ENCODE peak calls at places on chromosomes 7 and 10, in seven cellular contexts. One of them, this sample, is unnamed.

GRCh38 chr7:100444311-100445278 is 8.3 kb upstream of the PPP1R35 start:
- DNase-seq in neuronal stem cell: no peak
- DNase-seq in H1: no peak
- DNase-seq in H9: peak
- DNase-seq in trophoblast cell: peak
- DNase-seq in IMR-90: peak
- DNase-seq in mesendoderm: peak
- DNase-seq in this sample: peak

GRCh38 chr7:120717166-120717565 is 140.8 kb downstream of the TSPAN12 start:
- DNase-seq in trophoblast cell: peak
- DNase-seq in H9: no peak
- DNase-seq in H1: no peak
- DNase-seq in mesendoderm: no peak
- DNase-seq in IMR-90: no peak
- DNase-seq in neuronal stem cell: no peak
- DNase-seq in this sample: peak

GRCh38 chr10:110995301-110995700 is 75.9 kb downstream of the SHOC2 start:
- DNase-seq in neuronal stem cell: no peak
- DNase-seq in mesendoderm: peak
- DNase-seq in trophoblast cell: no peak
- DNase-seq in H1: no peak
- DNase-seq in IMR-90: no peak
- DNase-seq in H9: no peak
- DNase-seq in this sample: no peak

GRCh38 chr7:55370001-55370400 is 4.9 kb downstream of the LANCL2 start:
- DNase-seq in H9: no peak
- DNase-seq in mesendoderm: no peak
- DNase-seq in IMR-90: peak
- DNase-seq in H1: no peak
- DNase-seq in trophoblast cell: no peak
- DNase-seq in neuronal stem cell: no peak
- DNase-seq in this sample: peak

GRCh38 chr10:28996947-28997551 is 291.8 kb upstream of the LYZL1 start:
- DNase-seq in mesendoderm: no peak
- DNase-seq in H9: no peak
- DNase-seq in trophoblast cell: peak
- DNase-seq in IMR-90: peak
- DNase-seq in neuronal stem cell: no peak
- DNase-seq in H1: no peak
- DNase-seq in this sample: no peak

GRCh38 chr10:30000802-30001571 is 58.4 kb downstream of the JCAD start:
- DNase-seq in H9: no peak
- DNase-seq in H1: no peak
- DNase-seq in trophoblast cell: peak
- DNase-seq in neuronal stem cell: no peak
- DNase-seq in IMR-90: peak
- DNase-seq in mesendoderm: no peak
- DNase-seq in this sample: peak

GRCh38 chr7:637826-638225 is 88.7 kb upstream of the DNAAF5 start:
- DNase-seq in neuronal stem cell: no peak
- DNase-seq in trophoblast cell: no peak
- DNase-seq in H9: no peak
- DNase-seq in H1: no peak
- DNase-seq in mesendoderm: no peak
- DNase-seq in IMR-90: no peak
- DNase-seq in this sample: no peak

GRCh38 chr7:106076537-106076936 is 35.6 kb downstream of the SYPL1 start:
- DNase-seq in H9: no peak
- DNase-seq in IMR-90: no peak
- DNase-seq in H1: no peak
- DNase-seq in trophoblast cell: no peak
- DNase-seq in neuronal stem cell: no peak
- DNase-seq in mesendoderm: no peak
- DNase-seq in this sample: no peak

GRCh38 chr7:142797342-142797798 is 26.6 kb downstream of the PRSS2 start:
- DNase-seq in H9: no peak
- DNase-seq in trophoblast cell: no peak
- DNase-seq in neuronal stem cell: no peak
- DNase-seq in IMR-90: no peak
- DNase-seq in H1: no peak
- DNase-seq in mesendoderm: peak
- DNase-seq in this sample: no peak

GRCh38 chr7:142796001-142796500 is 25.3 kb downstream of the PRSS2 start:
- DNase-seq in mesendoderm: peak
- DNase-seq in trophoblast cell: no peak
- DNase-seq in IMR-90: no peak
- DNase-seq in H9: peak
- DNase-seq in H1: no peak
- DNase-seq in neuronal stem cell: no peak
- DNase-seq in this sample: no peak

GRCh38 chr7:142796501-142797341 is 26.0 kb downstream of the PRSS2 start:
- DNase-seq in IMR-90: no peak
- DNase-seq in H1: no peak
- DNase-seq in mesendoderm: peak
- DNase-seq in neuronal stem cell: no peak
- DNase-seq in trophoblast cell: no peak
- DNase-seq in H9: peak
- DNase-seq in this sample: no peak

GRCh38 chr7:142793156-142793555 is 22.4 kb downstream of the PRSS2 start:
- DNase-seq in H1: no peak
- DNase-seq in mesendoderm: no peak
- DNase-seq in IMR-90: no peak
- DNase-seq in H9: no peak
- DNase-seq in neuronal stem cell: no peak
- DNase-seq in trophoblast cell: peak
- DNase-seq in this sample: no peak

DNA sequence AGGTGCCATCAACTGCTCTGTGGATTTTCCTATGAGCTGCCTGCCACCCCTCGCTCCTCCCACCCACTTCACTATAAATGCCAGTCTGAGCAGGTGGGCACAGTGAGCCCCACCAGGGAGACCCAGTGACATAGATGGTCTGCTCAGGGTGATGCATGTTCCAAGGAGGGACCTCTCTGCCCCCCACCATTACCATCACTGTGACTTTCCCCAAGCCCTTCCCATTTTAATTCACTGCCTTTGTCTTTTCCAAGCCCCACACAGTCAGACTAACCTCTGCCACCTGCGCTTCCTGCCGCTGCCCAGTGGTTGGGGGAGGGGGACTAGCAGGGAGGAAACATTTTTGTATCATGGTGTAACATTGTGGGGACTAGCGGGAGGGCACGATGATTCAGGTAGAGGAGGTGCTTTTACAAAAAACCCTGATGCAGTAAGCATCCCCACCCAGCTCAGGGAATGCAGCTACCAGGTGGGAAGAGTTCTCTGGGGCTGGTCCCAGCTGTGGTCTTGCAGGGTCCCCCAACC is 24.6 kb downstream of the PRSS2 start:
- DNase-seq in trophoblast cell: no peak
- DNase-seq in H1: peak
- DNase-seq in neuronal stem cell: no peak
- DNase-seq in mesendoderm: peak
- DNase-seq in IMR-90: no peak
- DNase-seq in H9: peak
- DNase-seq in this sample: no peak
- H3K4ac ChIP-seq in trophoblast cell: no peak
- H3K4ac ChIP-seq in H1: no peak
- H3K4ac ChIP-seq in neuronal stem cell: no peak
- H3K4ac ChIP-seq in mesendoderm: no peak
- H3K4ac ChIP-seq in IMR-90: no peak
- H3K4ac ChIP-seq in H9: no peak
- H3K4ac ChIP-seq in this sample: no peak

DNA sequence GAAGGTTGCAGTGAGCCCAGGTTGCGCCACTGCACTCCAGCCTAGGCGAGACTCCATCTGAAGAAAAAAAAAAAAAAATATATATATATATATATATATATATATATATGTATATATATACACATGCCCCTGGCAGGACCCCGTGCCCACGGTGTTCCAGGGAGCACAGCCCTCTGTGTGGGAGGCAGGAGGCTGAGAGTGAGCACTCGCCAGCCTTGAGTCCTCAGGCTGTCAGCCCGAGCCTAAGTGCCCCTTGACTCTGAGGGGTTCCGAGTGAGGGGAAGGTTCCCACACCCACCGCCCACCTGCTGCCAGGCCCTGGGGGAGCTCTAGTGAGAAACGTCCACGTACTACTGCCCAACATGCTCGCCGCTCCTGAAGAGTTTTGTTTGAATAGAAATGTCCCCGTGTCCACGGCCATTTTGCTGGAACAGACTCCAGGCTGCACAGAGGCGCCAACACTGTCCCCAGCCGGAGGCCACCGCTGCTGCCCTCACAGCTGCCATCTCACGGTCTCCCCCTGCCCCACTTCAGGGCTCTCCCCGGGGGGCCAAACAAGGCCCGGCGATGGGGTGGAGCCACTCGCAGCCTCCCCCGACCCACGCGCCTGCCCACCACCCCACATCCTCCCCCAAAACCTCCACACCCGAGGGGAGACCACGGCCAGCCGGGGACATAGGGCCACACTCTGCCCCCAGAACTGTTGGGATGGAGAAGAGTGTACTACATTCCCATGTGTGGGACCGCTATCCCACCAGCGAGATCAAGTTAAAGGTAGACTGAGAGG is 62.8 kb upstream of the EBF3 start:
- DNase-seq in mesendoderm: no peak
- DNase-seq in neuronal stem cell: no peak
- DNase-seq in H1: no peak
- DNase-seq in H9: peak
- DNase-seq in trophoblast cell: no peak
- DNase-seq in IMR-90: no peak
- DNase-seq in this sample: no peak
- H3K4ac ChIP-seq in mesendoderm: no peak
- H3K4ac ChIP-seq in neuronal stem cell: no peak
- H3K4ac ChIP-seq in H1: no peak
- H3K4ac ChIP-seq in H9: no peak
- H3K4ac ChIP-seq in trophoblast cell: no peak
- H3K4ac ChIP-seq in IMR-90: no peak
- H3K4ac ChIP-seq in this sample: no peak

GRCh38 chr7:87426160-87426559 is 49.3 kb downstream of the ABCB4 start:
- DNase-seq in H9: no peak
- DNase-seq in neuronal stem cell: no peak
- DNase-seq in H1: no peak
- DNase-seq in trophoblast cell: no peak
- DNase-seq in mesendoderm: no peak
- DNase-seq in IMR-90: no peak
- DNase-seq in this sample: no peak
- H3K4ac ChIP-seq in H9: no peak
- H3K4ac ChIP-seq in neuronal stem cell: no peak
- H3K4ac ChIP-seq in H1: no peak
- H3K4ac ChIP-seq in trophoblast cell: no peak
- H3K4ac ChIP-seq in mesendoderm: no peak
- H3K4ac ChIP-seq in IMR-90: no peak
- H3K4ac ChIP-seq in this sample: no peak

GRCh38 chr7:128865996-128866877 is 3.6 kb downstream of the ATP6V1F start:
- DNase-seq in IMR-90: no peak
- DNase-seq in trophoblast cell: no peak
- DNase-seq in mesendoderm: no peak
- DNase-seq in neuronal stem cell: no peak
- DNase-seq in H9: no peak
- DNase-seq in H1: no peak
- DNase-seq in this sample: no peak
- H3K4ac ChIP-seq in IMR-90: no peak
- H3K4ac ChIP-seq in trophoblast cell: no peak
- H3K4ac ChIP-seq in mesendoderm: no peak
- H3K4ac ChIP-seq in neuronal stem cell: no peak
- H3K4ac ChIP-seq in H9: no peak
- H3K4ac ChIP-seq in H1: no peak
- H3K4ac ChIP-seq in this sample: no peak

GRCh38 chr7:107914834-107915233 is 23.9 kb downstream of the DLD start:
- DNase-seq in IMR-90: no peak
- DNase-seq in mesendoderm: no peak
- DNase-seq in trophoblast cell: no peak
- DNase-seq in H9: no peak
- DNase-seq in neuronal stem cell: no peak
- DNase-seq in H1: no peak
- DNase-seq in this sample: no peak

GRCh38 chr7:107907790-107908189 is 16.8 kb downstream of the DLD start:
- DNase-seq in trophoblast cell: no peak
- DNase-seq in H1: no peak
- DNase-seq in mesendoderm: no peak
- DNase-seq in H9: no peak
- DNase-seq in IMR-90: no peak
- DNase-seq in neuronal stem cell: no peak
- DNase-seq in this sample: no peak

GRCh38 chr7:107913846-107914245 is 22.9 kb downstream of the DLD start:
- DNase-seq in trophoblast cell: no peak
- DNase-seq in IMR-90: peak
- DNase-seq in mesendoderm: no peak
- DNase-seq in H1: no peak
- DNase-seq in H9: no peak
- DNase-seq in neuronal stem cell: no peak
- DNase-seq in this sample: no peak

GRCh38 chr7:107911981-107912380 is 21.0 kb downstream of the DLD start:
- DNase-seq in trophoblast cell: no peak
- DNase-seq in H9: no peak
- DNase-seq in mesendoderm: no peak
- DNase-seq in neuronal stem cell: no peak
- DNase-seq in IMR-90: no peak
- DNase-seq in H1: no peak
- DNase-seq in this sample: no peak

DNA sequence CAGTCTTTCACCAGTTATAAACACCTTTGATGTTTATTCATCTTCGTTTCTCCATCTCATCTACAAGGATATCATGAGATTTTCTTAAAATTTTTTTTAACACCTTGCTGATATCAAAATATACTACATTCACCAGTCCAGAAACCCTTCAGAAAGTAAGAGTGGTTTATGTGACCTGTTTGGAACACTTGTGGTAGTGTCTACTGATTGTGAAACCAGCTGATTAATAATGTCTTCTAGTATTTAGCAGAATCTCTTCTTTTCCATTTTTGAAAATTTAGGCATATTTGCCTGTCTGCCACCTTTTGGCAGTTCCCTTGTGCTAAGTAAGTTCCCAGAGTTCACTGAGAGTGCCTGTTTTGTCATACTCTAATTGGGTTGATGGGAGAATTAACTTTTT is 18.5 kb downstream of the DLD start:
- DNase-seq in neuronal stem cell: no peak
- DNase-seq in IMR-90: no peak
- DNase-seq in H9: no peak
- DNase-seq in trophoblast cell: no peak
- DNase-seq in H1: no peak
- DNase-seq in mesendoderm: no peak
- DNase-seq in this sample: no peak
- H3K4ac ChIP-seq in neuronal stem cell: no peak
- H3K4ac ChIP-seq in IMR-90: no peak
- H3K4ac ChIP-seq in H9: no peak
- H3K4ac ChIP-seq in trophoblast cell: no peak
- H3K4ac ChIP-seq in H1: no peak
- H3K4ac ChIP-seq in mesendoderm: no peak
- H3K4ac ChIP-seq in this sample: no peak

This sample was measured in mesenchymal stem cell.